ENCODE peak calls at places on chromosomes 11 and 22, in ten cellular contexts. One of them, this sample, is unnamed.

GRCh38 chr11:75191330-75191717 is 40.4 kb downstream of the SLCO2B1 start:
- DNase-seq in foreskin fibroblast: no peak
- DNase-seq in AG04449: no peak
- DNase-seq in fibroblast of the aortic adventitia: no peak
- DNase-seq in B cell: no peak
- DNase-seq in epithelial cell of esophagus: no peak
- DNase-seq in bronchial epithelial cell: no peak
- DNase-seq in HFFc6: no peak
- DNase-seq in progenitor cell of endocrine pancreas: no peak
- DNase-seq in Calu3: no peak
- DNase-seq in this sample: no peak

GRCh38 chr22:11042116-11042515 is 4485.9 kb upstream of the OR11H1 start:
- DNase-seq in foreskin fibroblast: no peak
- DNase-seq in epithelial cell of esophagus: no peak
- DNase-seq in B cell: no peak
- DNase-seq in fibroblast of the aortic adventitia: no peak
- DNase-seq in AG04449: no peak
- DNase-seq in Calu3: no peak
- DNase-seq in HFFc6: no peak
- DNase-seq in progenitor cell of endocrine pancreas: no peak
- DNase-seq in bronchial epithelial cell: no peak
- DNase-seq in this sample: no peak

GRCh38 chr11:77819411-77819920 is 1.1 kb downstream of the RSF1 start:
- DNase-seq in foreskin fibroblast: peak
- DNase-seq in fibroblast of the aortic adventitia: peak
- DNase-seq in B cell: peak
- DNase-seq in epithelial cell of esophagus: peak
- DNase-seq in bronchial epithelial cell: peak
- DNase-seq in AG04449: peak
- DNase-seq in HFFc6: peak
- DNase-seq in Calu3: peak
- DNase-seq in progenitor cell of endocrine pancreas: peak
- DNase-seq in this sample: peak

GRCh38 chr11:79544324-79544723 is 103.5 kb upstream of the TENM4 start:
- DNase-seq in HFFc6: no peak
- DNase-seq in bronchial epithelial cell: no peak
- DNase-seq in fibroblast of the aortic adventitia: no peak
- DNase-seq in Calu3: no peak
- DNase-seq in progenitor cell of endocrine pancreas: no peak
- DNase-seq in AG04449: no peak
- DNase-seq in epithelial cell of esophagus: no peak
- DNase-seq in foreskin fibroblast: no peak
- DNase-seq in B cell: no peak
- DNase-seq in this sample: no peak

GRCh38 chr11:119115484-119116234 is 5.7 kb upstream of the HINFP start:
- DNase-seq in bronchial epithelial cell: no peak
- DNase-seq in Calu3: no peak
- DNase-seq in foreskin fibroblast: no peak
- DNase-seq in epithelial cell of esophagus: no peak
- DNase-seq in B cell: no peak
- DNase-seq in progenitor cell of endocrine pancreas: no peak
- DNase-seq in fibroblast of the aortic adventitia: no peak
- DNase-seq in AG04449: no peak
- DNase-seq in HFFc6: no peak
- DNase-seq in this sample: no peak

GRCh38 chr11:62461740-62462522 is 43.1 kb downstream of the SCGB1A1 start:
- DNase-seq in AG04449: no peak
- DNase-seq in fibroblast of the aortic adventitia: peak
- DNase-seq in Calu3: no peak
- DNase-seq in foreskin fibroblast: no peak
- DNase-seq in HFFc6: peak
- DNase-seq in B cell: no peak
- DNase-seq in progenitor cell of endocrine pancreas: no peak
- DNase-seq in epithelial cell of esophagus: no peak
- DNase-seq in bronchial epithelial cell: no peak
- DNase-seq in this sample: no peak

GRCh38 chr11:131934006-131934405 is 563.6 kb downstream of the NTM start:
- DNase-seq in HFFc6: no peak
- DNase-seq in AG04449: no peak
- DNase-seq in B cell: no peak
- DNase-seq in Calu3: no peak
- DNase-seq in fibroblast of the aortic adventitia: no peak
- DNase-seq in bronchial epithelial cell: no peak
- DNase-seq in foreskin fibroblast: no peak
- DNase-seq in epithelial cell of esophagus: no peak
- DNase-seq in progenitor cell of endocrine pancreas: no peak
- DNase-seq in this sample: no peak

GRCh38 chr11:124759268-124760204 is 2.6 kb downstream of the ESAM start:
- DNase-seq in progenitor cell of endocrine pancreas: no peak
- DNase-seq in Calu3: no peak
- DNase-seq in HFFc6: no peak
- DNase-seq in bronchial epithelial cell: no peak
- DNase-seq in fibroblast of the aortic adventitia: no peak
- DNase-seq in epithelial cell of esophagus: no peak
- DNase-seq in AG04449: no peak
- DNase-seq in B cell: no peak
- DNase-seq in foreskin fibroblast: no peak
- DNase-seq in this sample: no peak

GRCh38 chr22:29765905-29766631 is 739 bp downstream of the ZMAT5 start:
- DNase-seq in HFFc6: no peak
- DNase-seq in progenitor cell of endocrine pancreas: peak
- DNase-seq in foreskin fibroblast: no peak
- DNase-seq in Calu3: no peak
- DNase-seq in AG04449: no peak
- DNase-seq in epithelial cell of esophagus: peak
- DNase-seq in fibroblast of the aortic adventitia: no peak
- DNase-seq in B cell: no peak
- DNase-seq in bronchial epithelial cell: no peak
- DNase-seq in this sample: no peak

GRCh38 chr11:120522736-120523135 is 11.2 kb downstream of the GRIK4 start:
- DNase-seq in B cell: no peak
- DNase-seq in foreskin fibroblast: no peak
- DNase-seq in fibroblast of the aortic adventitia: no peak
- DNase-seq in HFFc6: no peak
- DNase-seq in AG04449: no peak
- DNase-seq in bronchial epithelial cell: no peak
- DNase-seq in Calu3: no peak
- DNase-seq in progenitor cell of endocrine pancreas: no peak
- DNase-seq in epithelial cell of esophagus: no peak
- DNase-seq in this sample: no peak

GRCh38 chr11:17753641-17754040 is 19.1 kb downstream of the KCNC1 start:
- DNase-seq in fibroblast of the aortic adventitia: no peak
- DNase-seq in epithelial cell of esophagus: no peak
- DNase-seq in Calu3: no peak
- DNase-seq in B cell: no peak
- DNase-seq in foreskin fibroblast: no peak
- DNase-seq in AG04449: no peak
- DNase-seq in bronchial epithelial cell: no peak
- DNase-seq in progenitor cell of endocrine pancreas: no peak
- DNase-seq in HFFc6: no peak
- DNase-seq in this sample: no peak

DNA sequence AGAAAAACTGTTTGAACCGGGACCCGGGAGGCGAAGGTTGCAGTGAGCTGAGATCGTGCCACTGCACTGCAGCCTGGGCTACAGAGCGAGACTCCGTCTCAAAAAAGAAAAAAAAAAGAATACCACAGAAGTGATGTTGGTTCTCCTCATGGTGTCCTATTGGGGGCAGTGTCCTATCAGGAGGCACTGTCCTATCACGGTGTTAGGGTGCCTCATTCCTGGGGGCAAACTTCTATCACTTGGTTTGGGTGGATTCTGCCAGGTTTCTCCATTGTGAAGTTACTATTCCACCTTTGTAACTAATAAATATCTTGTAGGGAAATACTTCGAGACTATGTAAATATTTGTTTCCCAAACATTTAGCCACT is 19.6 kb downstream of the PRR14L start:
- DNase-seq in foreskin fibroblast: no peak
- DNase-seq in HFFc6: no peak
- DNase-seq in fibroblast of the aortic adventitia: no peak
- DNase-seq in AG04449: no peak
- DNase-seq in B cell: no peak
- DNase-seq in Calu3: no peak
- DNase-seq in epithelial cell of esophagus: no peak
- DNase-seq in progenitor cell of endocrine pancreas: no peak
- DNase-seq in bronchial epithelial cell: no peak
- DNase-seq in this sample: no peak
- TF ChIP-seq CTCF in foreskin fibroblast: no peak
- TF ChIP-seq CTCF in HFFc6: peak
- TF ChIP-seq CTCF in fibroblast of the aortic adventitia: no peak
- TF ChIP-seq CTCF in AG04449: no peak
- TF ChIP-seq CTCF in B cell: no peak
- TF ChIP-seq CTCF in Calu3: peak
- TF ChIP-seq CTCF in epithelial cell of esophagus: no peak
- TF ChIP-seq CTCF in progenitor cell of endocrine pancreas: peak
- TF ChIP-seq CTCF in bronchial epithelial cell: peak
- TF ChIP-seq CTCF in this sample: no peak

DNA sequence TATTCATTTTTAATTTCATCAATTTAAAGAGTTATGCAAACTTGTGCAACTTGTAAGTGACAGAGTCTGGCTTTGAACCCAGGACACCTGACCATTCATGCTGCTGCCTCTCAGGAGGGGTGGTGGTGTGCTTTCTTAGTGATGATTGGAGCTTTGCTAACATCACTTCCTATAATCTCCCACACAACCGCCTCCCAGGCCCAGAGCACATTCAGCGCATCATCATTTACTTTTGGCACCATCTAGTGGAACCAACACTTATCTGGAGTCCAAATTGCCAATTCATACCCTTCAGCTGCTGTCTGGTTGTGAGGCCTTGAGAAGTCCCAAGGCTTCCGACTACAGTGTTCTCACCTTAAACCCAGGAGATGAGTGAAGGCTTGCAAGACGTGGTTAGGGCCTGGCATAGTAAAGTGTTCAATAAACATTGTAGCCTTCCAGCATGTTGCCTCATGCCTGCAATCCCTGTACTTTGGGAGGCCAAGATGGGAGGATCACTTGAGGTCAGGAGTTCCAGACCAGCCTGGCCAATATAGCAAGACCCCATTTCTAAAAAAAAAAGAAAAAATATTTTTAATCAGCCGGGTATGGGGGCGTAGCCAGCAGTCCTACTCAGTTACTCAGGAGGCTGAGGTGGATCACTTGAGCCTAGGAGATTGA is 1.1 kb upstream of the TTLL1 start:
- DNase-seq in B cell: peak
- DNase-seq in HFFc6: peak
- DNase-seq in foreskin fibroblast: peak
- DNase-seq in Calu3: peak
- DNase-seq in progenitor cell of endocrine pancreas: no peak
- DNase-seq in bronchial epithelial cell: peak
- DNase-seq in fibroblast of the aortic adventitia: peak
- DNase-seq in epithelial cell of esophagus: peak
- DNase-seq in AG04449: peak
- DNase-seq in this sample: no peak
- TF ChIP-seq CTCF in B cell: peak
- TF ChIP-seq CTCF in HFFc6: peak
- TF ChIP-seq CTCF in foreskin fibroblast: peak
- TF ChIP-seq CTCF in Calu3: peak
- TF ChIP-seq CTCF in progenitor cell of endocrine pancreas: no peak
- TF ChIP-seq CTCF in bronchial epithelial cell: peak
- TF ChIP-seq CTCF in fibroblast of the aortic adventitia: peak
- TF ChIP-seq CTCF in epithelial cell of esophagus: peak
- TF ChIP-seq CTCF in AG04449: peak
- TF ChIP-seq CTCF in this sample: peak

GRCh38 chr11:122271747-122272146 is 155.7 kb upstream of the BLID start:
- DNase-seq in progenitor cell of endocrine pancreas: no peak
- DNase-seq in HFFc6: no peak
- DNase-seq in B cell: no peak
- DNase-seq in epithelial cell of esophagus: no peak
- DNase-seq in Calu3: no peak
- DNase-seq in fibroblast of the aortic adventitia: no peak
- DNase-seq in foreskin fibroblast: no peak
- DNase-seq in bronchial epithelial cell: no peak
- DNase-seq in AG04449: no peak
- DNase-seq in this sample: no peak

GRCh38 chr11:122271167-122271566 is 155.2 kb upstream of the BLID start:
- DNase-seq in bronchial epithelial cell: no peak
- DNase-seq in Calu3: no peak
- DNase-seq in foreskin fibroblast: no peak
- DNase-seq in HFFc6: no peak
- DNase-seq in AG04449: no peak
- DNase-seq in B cell: no peak
- DNase-seq in fibroblast of the aortic adventitia: no peak
- DNase-seq in epithelial cell of esophagus: no peak
- DNase-seq in progenitor cell of endocrine pancreas: no peak
- DNase-seq in this sample: no peak

GRCh38 chr11:122264121-122264520 is 148.1 kb upstream of the BLID start:
- DNase-seq in Calu3: no peak
- DNase-seq in HFFc6: no peak
- DNase-seq in progenitor cell of endocrine pancreas: no peak
- DNase-seq in bronchial epithelial cell: no peak
- DNase-seq in fibroblast of the aortic adventitia: no peak
- DNase-seq in B cell: no peak
- DNase-seq in AG04449: no peak
- DNase-seq in epithelial cell of esophagus: no peak
- DNase-seq in foreskin fibroblast: no peak
- DNase-seq in this sample: no peak

GRCh38 chr11:122267602-122268001 is 151.6 kb upstream of the BLID start:
- DNase-seq in AG04449: peak
- DNase-seq in bronchial epithelial cell: no peak
- DNase-seq in foreskin fibroblast: no peak
- DNase-seq in Calu3: no peak
- DNase-seq in progenitor cell of endocrine pancreas: no peak
- DNase-seq in B cell: no peak
- DNase-seq in HFFc6: peak
- DNase-seq in fibroblast of the aortic adventitia: peak
- DNase-seq in epithelial cell of esophagus: peak
- DNase-seq in this sample: peak

GRCh38 chr11:122268601-122269130 is 152.7 kb upstream of the BLID start:
- DNase-seq in HFFc6: no peak
- DNase-seq in bronchial epithelial cell: no peak
- DNase-seq in progenitor cell of endocrine pancreas: no peak
- DNase-seq in Calu3: no peak
- DNase-seq in B cell: no peak
- DNase-seq in fibroblast of the aortic adventitia: no peak
- DNase-seq in foreskin fibroblast: no peak
- DNase-seq in epithelial cell of esophagus: no peak
- DNase-seq in AG04449: no peak
- DNase-seq in this sample: no peak
- TF ChIP-seq CTCF in HFFc6: no peak
- TF ChIP-seq CTCF in bronchial epithelial cell: no peak
- TF ChIP-seq CTCF in progenitor cell of endocrine pancreas: no peak
- TF ChIP-seq CTCF in Calu3: no peak
- TF ChIP-seq CTCF in B cell: no peak
- TF ChIP-seq CTCF in fibroblast of the aortic adventitia: no peak
- TF ChIP-seq CTCF in foreskin fibroblast: no peak
- TF ChIP-seq CTCF in epithelial cell of esophagus: no peak
- TF ChIP-seq CTCF in AG04449: no peak
- TF ChIP-seq CTCF in this sample: no peak

DNA sequence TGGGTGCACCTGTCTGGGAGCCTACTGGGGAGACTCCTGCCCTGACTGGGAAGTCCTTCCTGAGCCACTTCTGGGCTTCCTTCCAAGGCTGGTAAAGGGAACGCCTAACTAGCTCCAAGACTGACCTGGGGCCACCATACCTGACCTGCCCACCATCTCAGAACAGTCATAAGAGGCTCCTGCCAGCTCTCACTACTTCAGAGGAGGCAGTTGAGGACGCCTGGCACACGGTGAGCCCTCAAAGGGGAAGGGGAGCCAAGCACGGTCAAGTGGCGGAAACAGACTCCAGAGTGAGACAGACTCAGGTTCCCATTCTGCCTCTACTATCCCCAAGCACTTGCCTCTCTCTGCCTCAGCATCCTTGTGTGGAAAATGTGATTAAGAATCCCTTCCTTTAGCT is 7.6 kb downstream of the MCAT start:
- DNase-seq in HFFc6: no peak
- DNase-seq in fibroblast of the aortic adventitia: no peak
- DNase-seq in epithelial cell of esophagus: no peak
- DNase-seq in B cell: no peak
- DNase-seq in AG04449: no peak
- DNase-seq in Calu3: no peak
- DNase-seq in progenitor cell of endocrine pancreas: no peak
- DNase-seq in bronchial epithelial cell: no peak
- DNase-seq in foreskin fibroblast: no peak
- DNase-seq in this sample: no peak
- TF ChIP-seq CTCF in HFFc6: no peak
- TF ChIP-seq CTCF in fibroblast of the aortic adventitia: no peak
- TF ChIP-seq CTCF in epithelial cell of esophagus: no peak
- TF ChIP-seq CTCF in B cell: no peak
- TF ChIP-seq CTCF in AG04449: no peak
- TF ChIP-seq CTCF in Calu3: no peak
- TF ChIP-seq CTCF in progenitor cell of endocrine pancreas: no peak
- TF ChIP-seq CTCF in bronchial epithelial cell: no peak
- TF ChIP-seq CTCF in foreskin fibroblast: no peak
- TF ChIP-seq CTCF in this sample: no peak

This sample was measured in AG04450.